ENCODE peak calls at places on chromosomes 13 and 19, in six cellular contexts. T is IMR-90, I is H9, C is neuronal stem cell, X is H1, S is trophoblast cell. P is an unnamed sample.

GRCh38 chr19:38684078-38684861 is 36.8 kb downstream of the ACTN4 start:
- DNase-seq in X (no peak), C (no peak), S (peak), I (peak), T (peak), P (peak)

GRCh38 chr13:67069117-67069767 is 160.9 kb downstream of the PCDH9 start:
- DNase-seq in C (no peak), X (no peak), I (no peak), S (no peak), T (peak), P (no peak)

GRCh38 chr19:49148784-49149651 is 6.2 kb downstream of the HRC start:
- DNase-seq in I (peak), S (peak), X (peak), T (peak), C (peak), P (peak)

GRCh38 chr19:28294395-28294794 is 918.6 kb downstream of the UQCRFS1 start:
- DNase-seq in T (no peak), C (no peak), X (no peak), S (no peak), I (no peak), P (no peak)

GRCh38 chr13:29547135-29547534 is 48.4 kb downstream of the SLC7A1 start:
- DNase-seq in X (no peak), T (peak), S (no peak), C (no peak), I (no peak), P (no peak)

GRCh38 chr19:2561221-2561620 is 85.3 kb downstream of the GADD45B start:
- DNase-seq in X (no peak), C (no peak), I (no peak), T (no peak), S (no peak), P (no peak)

GRCh38 chr19:41997851-41998229 is 3.8 kb upstream of the ATP1A3 start:
- DNase-seq in S (no peak), X (peak), T (no peak), I (peak), C (no peak), P (no peak)

GRCh38 chr13:20633802-20634201 is 66.8 kb downstream of the IFT88 start:
- DNase-seq in S (peak), X (no peak), C (no peak), T (no peak), I (no peak), P (no peak)

GRCh38 chr13:21673592-21674270 is 2.9 kb downstream of the FGF9 start:
- DNase-seq in I (peak), S (no peak), C (peak), T (peak), X (peak), P (peak)

GRCh38 chr13:62278271-62278670 is 862.6 kb upstream of the PCDH20 start:
- DNase-seq in S (no peak), X (no peak), I (no peak), C (no peak), T (no peak), P (no peak)

GRCh38 chr19:38713227-38713649 is 31.0 kb downstream of the CAPN12 start:
- DNase-seq in T (peak), S (no peak), I (no peak), X (no peak), C (no peak), P (no peak)

GRCh38 chr13:70415141-70415540 is 306.9 kb upstream of the KLHL1 start:
- DNase-seq in I (no peak), X (no peak), S (no peak), T (no peak), C (no peak), P (no peak)

GRCh38 chr19:17326595-17326966 is 8.1 kb downstream of the ANO8 start:
- DNase-seq in S (peak), C (no peak), T (no peak), I (peak), X (no peak), P (no peak)

GRCh38 chr19:17327068-17327653 is 7.5 kb downstream of the ANO8 start:
- DNase-seq in I (no peak), C (no peak), T (no peak), S (no peak), X (no peak), P (no peak)

GRCh38 chr19:17328517-17329060 is 6.1 kb downstream of the ANO8 start:
- DNase-seq in C (no peak), T (no peak), S (no peak), I (no peak), X (peak), P (no peak)

GRCh38 chr19:17329061-17329767 is 5.4 kb downstream of the ANO8 start:
- DNase-seq in I (no peak), S (no peak), C (no peak), T (no peak), X (peak), P (no peak)

GRCh38 chr19:17327654-17328516 is 6.8 kb downstream of the ANO8 start:
- DNase-seq in X (peak), S (peak), T (no peak), C (peak), I (peak), P (peak)
- H2BK120ac ChIP-seq in X (no peak), S (peak), T (no peak), C (peak), I (no peak), P (peak)

GRCh38 chr19:1351324-1351947 is 32.3 kb upstream of the NDUFS7 start:
- DNase-seq in X (no peak), C (no peak), I (no peak), T (no peak), S (no peak), P (no peak)
- H4K91ac ChIP-seq in X (no peak), C (peak), I (no peak), T (no peak), S (no peak), P (no peak)

GRCh38 chr19:19655641-19656343 is 7.7 kb downstream of the ATP13A1 start:
- DNase-seq in C (no peak), I (no peak), X (no peak), S (no peak), T (no peak), P (no peak)

GRCh38 chr19:19655051-19655594 is 8.4 kb downstream of the ATP13A1 start:
- DNase-seq in S (no peak), T (no peak), I (peak), C (no peak), X (no peak), P (no peak)

GRCh38 chr19:19657397-19657783 is 6.1 kb downstream of the ATP13A1 start:
- DNase-seq in X (no peak), S (no peak), I (no peak), C (no peak), T (no peak), P (no peak)

GRCh38 chr19:19654441-19654840 is 9.0 kb downstream of the ATP13A1 start:
- DNase-seq in X (no peak), C (no peak), I (no peak), T (no peak), S (no peak), P (no peak)

GRCh38 chr19:19656451-19657396 is 6.8 kb downstream of the ATP13A1 start:
- DNase-seq in S (no peak), I (no peak), T (no peak), X (no peak), C (no peak), P (no peak)
- H2BK120ac ChIP-seq in S (no peak), I (no peak), T (no peak), X (no peak), C (no peak), P (no peak)

DNA sequence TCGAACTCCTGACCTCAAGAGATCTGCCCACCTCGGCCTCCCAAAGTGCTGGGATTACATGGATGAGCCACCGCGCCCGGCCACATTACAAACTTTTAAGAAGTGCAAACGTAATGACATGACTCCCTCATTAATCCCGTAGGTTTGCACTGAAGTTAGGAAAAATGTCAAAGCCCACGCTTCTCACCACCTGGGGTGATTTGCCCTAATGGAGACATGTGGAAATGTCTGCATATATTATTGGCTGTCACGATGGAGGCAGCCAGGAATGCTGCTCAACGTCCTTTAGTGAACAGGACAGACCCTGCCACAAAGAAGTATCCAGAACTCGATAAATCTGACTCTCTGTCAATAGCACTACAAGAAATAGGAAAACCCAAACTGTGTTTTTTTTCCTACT is 21.0 kb downstream of the NLRP9 start:
- DNase-seq in T (no peak), I (no peak), X (no peak), S (peak), C (no peak), P (no peak)
- H4K91ac ChIP-seq in T (no peak), I (no peak), X (no peak), S (no peak), C (no peak), P (no peak)

DNA sequence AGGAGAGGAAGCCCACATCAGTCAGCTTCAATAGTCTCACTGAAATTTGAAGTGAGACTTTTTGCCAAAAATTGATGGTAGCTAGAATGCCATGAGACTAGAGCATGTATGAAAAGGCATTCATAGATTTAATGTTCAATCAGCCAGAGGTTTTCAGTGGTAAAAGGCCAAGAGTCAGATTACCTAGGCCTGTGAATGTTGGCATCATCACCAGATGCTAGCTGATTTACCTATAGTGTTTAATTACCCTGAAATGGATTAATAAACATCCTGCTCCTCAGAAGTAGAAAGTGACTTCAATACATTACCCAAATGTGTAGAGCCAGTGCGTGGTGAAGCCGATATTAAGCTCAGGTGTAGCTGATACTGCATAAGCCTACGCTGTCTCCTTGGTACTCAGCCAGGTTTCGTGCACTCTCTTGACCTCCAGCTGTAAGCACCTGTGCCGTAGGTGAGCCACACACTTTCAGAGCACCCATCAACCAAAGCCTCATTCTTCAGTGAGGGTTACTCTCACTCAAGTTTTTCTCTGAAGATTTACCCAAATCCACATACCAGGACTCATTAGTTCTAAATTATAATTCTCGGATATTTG is 1140.3 kb upstream of the SLC10A2 start:
- DNase-seq in X (no peak), I (no peak), C (no peak), S (no peak), T (no peak), P (no peak)
- H2BK120ac ChIP-seq in X (no peak), I (no peak), C (no peak), S (no peak), T (no peak), P (no peak)

DNA sequence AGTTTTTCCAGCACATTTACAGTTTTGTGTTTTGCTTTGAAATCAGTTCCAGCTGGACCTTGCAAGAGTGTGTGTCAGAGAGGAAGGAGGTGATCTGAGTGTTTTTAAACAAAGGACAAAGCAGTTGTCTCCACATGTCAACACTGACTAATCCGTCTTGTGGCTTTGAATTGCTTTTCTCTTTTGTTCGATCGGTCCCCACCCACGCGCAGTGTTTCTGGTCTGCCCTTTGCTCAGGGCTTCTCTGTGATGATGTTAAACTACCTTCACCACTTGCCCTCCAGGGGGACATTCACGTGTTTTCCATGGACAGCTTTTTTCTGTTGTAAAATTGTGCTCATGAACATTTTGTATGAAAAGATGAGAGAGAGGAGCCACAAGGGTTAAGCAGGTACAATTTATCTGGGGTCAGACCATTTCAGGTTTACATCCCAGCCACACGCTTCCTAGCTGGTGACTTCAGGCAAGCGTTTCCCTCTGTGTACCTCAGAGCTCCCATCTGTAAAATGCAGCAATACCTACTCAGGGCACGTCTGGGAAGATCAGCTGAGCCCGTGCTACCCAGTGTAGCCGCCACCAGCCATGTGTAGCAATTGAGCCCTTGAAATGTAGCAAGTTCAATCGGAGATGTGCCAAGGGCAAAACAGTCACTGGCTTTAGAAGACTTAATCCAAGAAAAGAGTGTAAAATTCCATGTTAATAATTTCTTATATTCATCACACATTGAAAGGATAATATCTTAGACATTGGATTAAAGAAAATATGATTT is 13.5 kb upstream of the PLA2G4C start:
- DNase-seq in X (no peak), C (peak), S (no peak), T (peak), I (no peak), P (no peak)
- H4K91ac ChIP-seq in X (no peak), C (no peak), S (peak), T (no peak), I (no peak), P (no peak)

DNA sequence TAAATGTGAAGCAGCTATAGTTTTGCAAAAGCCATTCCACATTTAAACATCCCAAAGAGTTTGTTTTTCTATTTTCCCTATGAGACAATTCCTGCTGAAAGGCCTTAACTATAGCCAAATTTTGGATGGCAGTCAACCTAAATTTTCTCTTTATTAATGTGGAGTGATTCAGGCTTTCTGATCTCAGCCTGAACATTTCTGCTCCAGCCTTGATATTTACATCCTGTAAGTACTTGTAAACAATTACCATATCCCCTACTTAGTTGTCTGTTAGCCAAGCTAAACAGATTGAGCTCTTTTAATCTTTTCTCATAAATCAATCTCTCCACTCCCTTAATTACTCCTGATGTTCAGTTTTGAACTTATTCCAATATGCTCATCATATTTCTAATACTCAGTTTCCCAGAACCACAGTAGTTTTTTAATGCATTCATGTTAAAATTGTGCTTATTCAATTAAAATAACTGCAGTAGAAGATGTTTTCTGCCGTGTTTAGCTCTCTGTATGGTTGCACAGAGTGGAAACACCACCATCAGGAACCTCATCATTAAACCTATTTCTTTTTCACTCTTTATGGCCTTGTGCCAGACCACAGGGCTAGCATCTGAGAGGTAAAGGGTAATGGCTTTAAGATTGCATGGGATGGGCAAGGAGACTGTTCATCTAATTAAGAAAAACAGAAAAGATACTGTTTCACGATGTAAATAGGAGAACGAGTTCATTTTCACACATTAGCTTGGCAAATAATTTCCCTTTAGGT is 1235.2 kb upstream of the SLC10A2 start:
- DNase-seq in C (no peak), S (no peak), X (no peak), I (no peak), T (peak), P (peak)
- H2BK120ac ChIP-seq in C (no peak), S (no peak), X (no peak), I (no peak), T (no peak), P (no peak)

GRCh38 chr13:51002736-51003135 is 93.1 kb downstream of the RNASEH2B start:
- DNase-seq in I (no peak), T (no peak), S (no peak), X (no peak), C (no peak), P (peak)
- H4K91ac ChIP-seq in I (no peak), T (no peak), S (no peak), X (no peak), C (no peak), P (no peak)

DNA sequence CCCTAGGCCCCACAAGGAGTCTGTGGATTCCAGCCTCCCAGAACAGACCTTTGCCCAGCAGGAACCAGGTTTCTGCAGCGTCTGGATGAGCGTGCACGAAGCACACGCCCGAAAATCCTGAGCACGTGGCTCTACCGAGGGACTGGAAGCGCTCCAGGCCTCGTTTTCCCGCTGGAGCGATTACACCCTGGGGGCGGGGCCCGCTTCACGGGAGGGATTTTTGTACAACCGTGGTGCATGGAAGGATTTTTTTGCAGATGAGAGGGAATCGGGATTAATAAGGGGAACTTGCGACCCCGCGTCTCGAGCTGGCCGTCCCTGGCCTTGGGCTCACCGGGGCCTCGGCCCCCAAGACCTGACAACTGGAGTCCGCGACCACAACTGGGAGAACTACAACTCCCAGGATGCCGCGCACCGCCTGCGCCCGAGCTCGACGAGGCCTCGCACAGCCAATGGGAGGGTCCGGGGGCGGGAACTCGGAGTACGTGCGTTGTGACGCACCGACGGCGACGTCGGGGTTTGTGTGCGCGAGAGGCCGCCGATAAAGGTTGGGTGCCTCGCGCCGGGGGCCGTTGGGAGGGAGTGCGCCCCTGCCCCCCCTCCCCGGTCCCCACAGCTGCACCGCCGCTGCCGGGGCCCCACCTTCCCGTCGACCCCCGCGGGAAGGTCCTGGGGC is at the start of gene ZNF628:
- DNase-seq in S (peak), I (peak), T (peak), C (peak), X (peak), P (peak)
- H2BK120ac ChIP-seq in S (peak), I (no peak), T (peak), C (no peak), X (no peak), P (peak)

DNA sequence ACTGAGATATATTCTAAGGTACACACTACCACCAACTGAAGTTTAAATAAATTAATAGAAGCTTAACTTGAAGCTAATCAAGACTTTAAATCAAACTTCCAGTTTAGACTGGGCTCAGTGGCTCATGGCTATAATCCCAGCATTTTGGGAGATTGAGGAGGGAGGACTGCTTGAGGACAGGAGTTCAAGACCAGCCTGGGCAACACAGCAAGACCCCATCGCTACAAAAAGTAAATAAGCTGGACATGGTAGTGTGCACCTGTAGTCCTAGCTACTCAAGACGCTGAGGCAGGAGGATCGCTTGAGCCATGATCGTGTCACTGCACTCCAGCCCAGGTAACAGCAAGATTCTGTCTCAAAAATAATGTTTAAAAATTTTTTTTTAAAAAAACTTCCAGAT is 8.6 kb downstream of the KPNA3 start:
- DNase-seq in X (no peak), S (no peak), T (no peak), C (no peak), I (no peak), P (no peak)
- H4K91ac ChIP-seq in X (no peak), S (no peak), T (no peak), C (no peak), I (no peak), P (no peak)

P was measured in mesenchymal stem cell.